ENCODE peak calls at places on chromosome 5, in nine cellular contexts. One of them, this sample, is unnamed.

GRCh38 chr5:43631182-43631910 is 28.4 kb downstream of the NNT start:
- DNase-seq in Panc1: peak; percentile 25
- DNase-seq in fibroblast of lung: peak; percentile 73
- DNase-seq in PC-9: peak; percentile 74
- DNase-seq in cardiac muscle cell: peak; percentile 94
- DNase-seq in uterus: peak; percentile 40
- DNase-seq in tibial artery: no peak
- DNase-seq in neural progenitor cell: peak; percentile 93
- DNase-seq in GM23248: peak; percentile 91
- DNase-seq in this sample: peak; percentile 65

GRCh38 chr5:174397206-174397605 is 327.2 kb upstream of the MSX2 start:
- DNase-seq in Panc1: no peak
- DNase-seq in fibroblast of lung: no peak
- DNase-seq in PC-9: no peak
- DNase-seq in cardiac muscle cell: no peak
- DNase-seq in uterus: no peak
- DNase-seq in tibial artery: no peak
- DNase-seq in neural progenitor cell: no peak
- DNase-seq in GM23248: no peak
- DNase-seq in this sample: no peak

GRCh38 chr5:55982957-55983381 is 11.8 kb downstream of the IL6ST start:
- DNase-seq in Panc1: no peak
- DNase-seq in fibroblast of lung: no peak
- DNase-seq in PC-9: no peak
- DNase-seq in cardiac muscle cell: no peak
- DNase-seq in uterus: no peak
- DNase-seq in tibial artery: no peak
- DNase-seq in neural progenitor cell: no peak
- DNase-seq in GM23248: peak; percentile 27
- DNase-seq in this sample: no peak

GRCh38 chr5:5419291-5420210 is 2.9 kb upstream of the ICE1 start:
- DNase-seq in Panc1: peak; percentile 65
- DNase-seq in fibroblast of lung: peak; percentile 89
- DNase-seq in PC-9: peak; percentile 67
- DNase-seq in cardiac muscle cell: peak; percentile 46
- DNase-seq in uterus: no peak
- DNase-seq in tibial artery: no peak
- DNase-seq in neural progenitor cell: peak; percentile 68
- DNase-seq in GM23248: peak; percentile 92
- DNase-seq in this sample: no peak

GRCh38 chr5:131268758-131269370 is 5.0 kb downstream of the CDC42SE2 start:
- DNase-seq in Panc1: no peak
- DNase-seq in fibroblast of lung: peak; percentile 35
- DNase-seq in PC-9: no peak
- DNase-seq in cardiac muscle cell: no peak
- DNase-seq in uterus: no peak
- DNase-seq in tibial artery: no peak
- DNase-seq in neural progenitor cell: no peak
- DNase-seq in GM23248: peak; percentile 36
- DNase-seq in this sample: no peak

GRCh38 chr5:56409331-56410190 is 176.4 kb upstream of the ANKRD55 start:
- DNase-seq in Panc1: no peak
- DNase-seq in fibroblast of lung: peak; percentile 94
- DNase-seq in PC-9: peak; percentile 67
- DNase-seq in cardiac muscle cell: no peak
- DNase-seq in uterus: no peak
- DNase-seq in tibial artery: no peak
- DNase-seq in neural progenitor cell: no peak
- DNase-seq in GM23248: peak; percentile 81
- DNase-seq in this sample: peak; percentile 31

GRCh38 chr5:74360535-74361210 is 279.9 kb downstream of the ENC1 start:
- DNase-seq in Panc1: no peak
- DNase-seq in fibroblast of lung: peak; percentile 74
- DNase-seq in PC-9: no peak
- DNase-seq in cardiac muscle cell: no peak
- DNase-seq in uterus: no peak
- DNase-seq in tibial artery: no peak
- DNase-seq in neural progenitor cell: no peak
- DNase-seq in GM23248: no peak
- DNase-seq in this sample: no peak

GRCh38 chr5:14296533-14297331 is 153.6 kb downstream of the TRIO start:
- DNase-seq in Panc1: no peak
- DNase-seq in fibroblast of lung: peak; percentile 42
- DNase-seq in PC-9: no peak
- DNase-seq in cardiac muscle cell: no peak
- DNase-seq in uterus: no peak
- DNase-seq in tibial artery: no peak
- DNase-seq in neural progenitor cell: no peak
- DNase-seq in GM23248: peak; percentile 63
- DNase-seq in this sample: no peak

GRCh38 chr5:37696190-37697021 is 143.4 kb downstream of the GDNF start:
- DNase-seq in Panc1: peak; percentile 30
- DNase-seq in fibroblast of lung: peak; percentile 83
- DNase-seq in PC-9: peak; percentile 88
- DNase-seq in cardiac muscle cell: no peak
- DNase-seq in uterus: no peak
- DNase-seq in tibial artery: no peak
- DNase-seq in neural progenitor cell: no peak
- DNase-seq in GM23248: peak; percentile 77
- DNase-seq in this sample: no peak

GRCh38 chr5:134171972-134172371 is 4.8 kb downstream of the SKP1 start:
- DNase-seq in Panc1: no peak
- DNase-seq in fibroblast of lung: no peak
- DNase-seq in PC-9: no peak
- DNase-seq in cardiac muscle cell: no peak
- DNase-seq in uterus: no peak
- DNase-seq in tibial artery: no peak
- DNase-seq in neural progenitor cell: no peak
- DNase-seq in GM23248: no peak
- DNase-seq in this sample: no peak

GRCh38 chr5:402615-403359 is 40.2 kb upstream of the EXOC3 start:
- DNase-seq in Panc1: no peak
- DNase-seq in fibroblast of lung: peak; percentile 61
- DNase-seq in PC-9: no peak
- DNase-seq in cardiac muscle cell: no peak
- DNase-seq in uterus: no peak
- DNase-seq in tibial artery: peak; percentile 49
- DNase-seq in neural progenitor cell: no peak
- DNase-seq in GM23248: no peak
- DNase-seq in this sample: no peak

GRCh38 chr5:79976759-79977515 is 14.1 kb downstream of the MTX3 start:
- DNase-seq in Panc1: no peak
- DNase-seq in fibroblast of lung: no peak
- DNase-seq in PC-9: no peak
- DNase-seq in cardiac muscle cell: no peak
- DNase-seq in uterus: no peak
- DNase-seq in tibial artery: no peak
- DNase-seq in neural progenitor cell: no peak
- DNase-seq in GM23248: no peak
- DNase-seq in this sample: no peak

GRCh38 chr5:55495216-55495615 is 39.5 kb downstream of the PLPP1 start:
- DNase-seq in Panc1: no peak
- DNase-seq in fibroblast of lung: no peak
- DNase-seq in PC-9: no peak
- DNase-seq in cardiac muscle cell: no peak
- DNase-seq in uterus: no peak
- DNase-seq in tibial artery: no peak
- DNase-seq in neural progenitor cell: no peak
- DNase-seq in GM23248: no peak
- DNase-seq in this sample: no peak

GRCh38 chr5:452856-453710 is 10.1 kb downstream of the EXOC3 start:
- DNase-seq in Panc1: no peak
- DNase-seq in fibroblast of lung: no peak
- DNase-seq in PC-9: no peak
- DNase-seq in cardiac muscle cell: no peak
- DNase-seq in uterus: peak; percentile 8
- DNase-seq in tibial artery: peak; percentile 49
- DNase-seq in neural progenitor cell: no peak
- DNase-seq in GM23248: no peak
- DNase-seq in this sample: no peak

GRCh38 chr5:133653602-133653995 is 41.3 kb upstream of the FSTL4 start:
- DNase-seq in Panc1: no peak
- DNase-seq in fibroblast of lung: no peak
- DNase-seq in PC-9: no peak
- DNase-seq in cardiac muscle cell: no peak
- DNase-seq in uterus: no peak
- DNase-seq in tibial artery: no peak
- DNase-seq in neural progenitor cell: no peak
- DNase-seq in GM23248: no peak
- DNase-seq in this sample: no peak

GRCh38 chr5:154194348-154195329 is 4.1 kb downstream of the GALNT10 start:
- DNase-seq in Panc1: no peak
- DNase-seq in fibroblast of lung: peak; percentile 88
- DNase-seq in PC-9: peak; percentile 53
- DNase-seq in cardiac muscle cell: peak; percentile 35
- DNase-seq in uterus: no peak
- DNase-seq in tibial artery: no peak
- DNase-seq in neural progenitor cell: peak; percentile 64
- DNase-seq in GM23248: peak; percentile 56
- DNase-seq in this sample: no peak

GRCh38 chr5:36623832-36624231 is 17.4 kb downstream of the SLC1A3 start:
- DNase-seq in Panc1: no peak
- DNase-seq in fibroblast of lung: no peak
- DNase-seq in PC-9: no peak
- DNase-seq in cardiac muscle cell: no peak
- DNase-seq in uterus: no peak
- DNase-seq in tibial artery: no peak
- DNase-seq in neural progenitor cell: no peak
- DNase-seq in GM23248: no peak
- DNase-seq in this sample: no peak

GRCh38 chr5:143290115-143290514 is 113.4 kb downstream of the NR3C1 start:
- DNase-seq in Panc1: no peak
- DNase-seq in fibroblast of lung: no peak
- DNase-seq in PC-9: no peak
- DNase-seq in cardiac muscle cell: no peak
- DNase-seq in uterus: no peak
- DNase-seq in tibial artery: no peak
- DNase-seq in neural progenitor cell: no peak
- DNase-seq in GM23248: no peak
- DNase-seq in this sample: no peak
- H3K4me3 ChIP-seq in Panc1: no peak overlapping the region
- H3K4me3 ChIP-seq in fibroblast of lung: no peak overlapping the region
- H3K4me3 ChIP-seq in PC-9: no peak overlapping the region
- H3K4me3 ChIP-seq in cardiac muscle cell: no peak overlapping the region
- H3K4me3 ChIP-seq in uterus: no peak overlapping the region
- H3K4me3 ChIP-seq in tibial artery: no peak overlapping the region
- H3K4me3 ChIP-seq in neural progenitor cell: no peak overlapping the region
- H3K4me3 ChIP-seq in GM23248: no peak overlapping the region
- H3K4me3 ChIP-seq in this sample: no peak overlapping the region

GRCh38 chr5:172142709-172143215 is 45.3 kb downstream of the STK10 start:
- DNase-seq in Panc1: no peak
- DNase-seq in fibroblast of lung: peak; percentile 59
- DNase-seq in PC-9: no peak
- DNase-seq in cardiac muscle cell: no peak
- DNase-seq in uterus: no peak
- DNase-seq in tibial artery: no peak
- DNase-seq in neural progenitor cell: no peak
- DNase-seq in GM23248: no peak
- DNase-seq in this sample: peak; percentile 32
- H3K4me1 ChIP-seq in Panc1: peaks cover 2% of the 10 kb centered on the region
- H3K4me1 ChIP-seq in fibroblast of lung: no peaks in the 10 kb centered on the region
- H3K4me1 ChIP-seq in PC-9: no peaks in the 10 kb centered on the region
- H3K4me1 ChIP-seq in cardiac muscle cell: peaks cover 4% of the 10 kb centered on the region
- H3K4me1 ChIP-seq in uterus: no peaks in the 10 kb centered on the region
- H3K4me1 ChIP-seq in tibial artery: no peaks in the 10 kb centered on the region
- H3K4me1 ChIP-seq in neural progenitor cell: peaks cover 7% of the 10 kb centered on the region
- H3K4me1 ChIP-seq in GM23248: peaks cover 3% of the 10 kb centered on the region
- H3K4me1 ChIP-seq in this sample: no peaks in the 10 kb centered on the region

DNA sequence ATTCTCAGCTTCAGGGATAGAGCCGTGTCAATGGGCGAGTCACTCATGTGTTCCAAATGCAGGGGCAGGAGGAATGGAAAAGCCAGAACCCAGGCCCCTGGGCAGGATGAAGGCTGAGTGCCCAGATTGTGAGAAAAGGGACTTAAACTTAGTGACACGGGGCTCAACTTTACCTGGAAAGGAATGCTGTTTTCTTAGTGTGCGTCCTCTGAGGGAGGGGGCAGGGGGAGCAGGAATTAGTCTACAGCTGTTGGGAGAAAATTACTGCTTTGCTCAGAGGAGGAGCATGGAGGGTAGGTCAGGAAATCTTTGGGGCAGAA is 14.6 kb downstream of the HK3 start:
- DNase-seq in Panc1: no peak
- DNase-seq in fibroblast of lung: no peak
- DNase-seq in PC-9: no peak
- DNase-seq in cardiac muscle cell: no peak
- DNase-seq in uterus: no peak
- DNase-seq in tibial artery: no peak
- DNase-seq in neural progenitor cell: peak; percentile 48
- DNase-seq in GM23248: no peak
- DNase-seq in this sample: no peak
- H3K27ac ChIP-seq in Panc1: no peak overlapping the region
- H3K27ac ChIP-seq in fibroblast of lung: no peak overlapping the region
- H3K27ac ChIP-seq in PC-9: no peak overlapping the region
- H3K27ac ChIP-seq in cardiac muscle cell: no peak overlapping the region
- H3K27ac ChIP-seq in uterus: no peak overlapping the region
- H3K27ac ChIP-seq in tibial artery: no peak overlapping the region
- H3K27ac ChIP-seq in neural progenitor cell: no peak overlapping the region
- H3K27ac ChIP-seq in GM23248: no peak overlapping the region
- H3K27ac ChIP-seq in this sample: no peak overlapping the region

GRCh38 chr5:121199238-121199999 is 652.3 kb upstream of the FTMT start:
- DNase-seq in Panc1: no peak
- DNase-seq in fibroblast of lung: peak; percentile 58
- DNase-seq in PC-9: no peak
- DNase-seq in cardiac muscle cell: no peak
- DNase-seq in uterus: no peak
- DNase-seq in tibial artery: no peak
- DNase-seq in neural progenitor cell: no peak
- DNase-seq in GM23248: peak; percentile 76
- DNase-seq in this sample: no peak
- H3K4me3 ChIP-seq in Panc1: peak overlapping the region; percentile 14
- H3K4me3 ChIP-seq in fibroblast of lung: peak overlapping the region; percentile 46
- H3K4me3 ChIP-seq in PC-9: no peak overlapping the region
- H3K4me3 ChIP-seq in cardiac muscle cell: no peak overlapping the region
- H3K4me3 ChIP-seq in uterus: no peak overlapping the region
- H3K4me3 ChIP-seq in tibial artery: no peak overlapping the region
- H3K4me3 ChIP-seq in neural progenitor cell: no peak overlapping the region
- H3K4me3 ChIP-seq in GM23248: peak overlapping the region; percentile 64
- H3K4me3 ChIP-seq in this sample: no peak overlapping the region

GRCh38 chr5:142465476-142465875 is 140.7 kb upstream of the SPRY4 start:
- DNase-seq in Panc1: no peak
- DNase-seq in fibroblast of lung: no peak
- DNase-seq in PC-9: no peak
- DNase-seq in cardiac muscle cell: no peak
- DNase-seq in uterus: no peak
- DNase-seq in tibial artery: no peak
- DNase-seq in neural progenitor cell: no peak
- DNase-seq in GM23248: peak; percentile 24
- DNase-seq in this sample: no peak
- H3K4me1 ChIP-seq in Panc1: no peaks in the 10 kb centered on the region
- H3K4me1 ChIP-seq in fibroblast of lung: peaks cover 12% of the 10 kb centered on the region
- H3K4me1 ChIP-seq in PC-9: no peaks in the 10 kb centered on the region
- H3K4me1 ChIP-seq in cardiac muscle cell: no peaks in the 10 kb centered on the region
- H3K4me1 ChIP-seq in uterus: no peaks in the 10 kb centered on the region
- H3K4me1 ChIP-seq in tibial artery: no peaks in the 10 kb centered on the region
- H3K4me1 ChIP-seq in neural progenitor cell: peaks cover 5% of the 10 kb centered on the region
- H3K4me1 ChIP-seq in GM23248: peaks cover 18% of the 10 kb centered on the region
- H3K4me1 ChIP-seq in this sample: no peaks in the 10 kb centered on the region

GRCh38 chr5:119470851-119471451 is 18.7 kb downstream of the HSD17B4 start:
- DNase-seq in Panc1: no peak
- DNase-seq in fibroblast of lung: peak; percentile 35
- DNase-seq in PC-9: no peak
- DNase-seq in cardiac muscle cell: peak; percentile 24
- DNase-seq in uterus: no peak
- DNase-seq in tibial artery: no peak
- DNase-seq in neural progenitor cell: peak; percentile 40
- DNase-seq in GM23248: peak; percentile 56
- DNase-seq in this sample: no peak
- H3K27ac ChIP-seq in Panc1: no peak overlapping the region
- H3K27ac ChIP-seq in fibroblast of lung: no peak overlapping the region
- H3K27ac ChIP-seq in PC-9: no peak overlapping the region
- H3K27ac ChIP-seq in cardiac muscle cell: no peak overlapping the region
- H3K27ac ChIP-seq in uterus: no peak overlapping the region
- H3K27ac ChIP-seq in tibial artery: no peak overlapping the region
- H3K27ac ChIP-seq in neural progenitor cell: no peak overlapping the region
- H3K27ac ChIP-seq in GM23248: no peak overlapping the region
- H3K27ac ChIP-seq in this sample: no peak overlapping the region

GRCh38 chr5:6545770-6546690 is 86.8 kb downstream of the NSUN2 start:
- DNase-seq in Panc1: no peak
- DNase-seq in fibroblast of lung: no peak
- DNase-seq in PC-9: no peak
- DNase-seq in cardiac muscle cell: no peak
- DNase-seq in uterus: no peak
- DNase-seq in tibial artery: peak; percentile 75
- DNase-seq in neural progenitor cell: peak; percentile 42
- DNase-seq in GM23248: peak; percentile 8
- DNase-seq in this sample: no peak
- H3K4me3 ChIP-seq in Panc1: no peak overlapping the region
- H3K4me3 ChIP-seq in fibroblast of lung: no peak overlapping the region
- H3K4me3 ChIP-seq in PC-9: no peak overlapping the region
- H3K4me3 ChIP-seq in cardiac muscle cell: no peak overlapping the region
- H3K4me3 ChIP-seq in uterus: no peak overlapping the region
- H3K4me3 ChIP-seq in tibial artery: no peak overlapping the region
- H3K4me3 ChIP-seq in neural progenitor cell: no peak overlapping the region
- H3K4me3 ChIP-seq in GM23248: no peak overlapping the region
- H3K4me3 ChIP-seq in this sample: no peak overlapping the region